ENCODE peak calls at places on chromosome 5, in four cellular contexts. E is H9, G is IMR-90, A is H1. U is an unnamed sample.

GRCh38 chr5:56896761-56897160 is 12.6 kb upstream of the SETD9 start:
- DNase-seq in E (no peak), G (no peak), A (no peak), U (no peak)

GRCh38 chr5:138276402-138277054 is 2.1 kb upstream of the GFRA3 start:
- DNase-seq in E (no peak), G (no peak), A (no peak), U (peak)

GRCh38 chr5:172835246-172836030 is 1.4 kb downstream of the ERGIC1 start:
- DNase-seq in E (no peak), G (no peak), A (no peak), U (no peak)

GRCh38 chr5:157253547-157253946 is 12.4 kb upstream of the CYFIP2 start:
- DNase-seq in E (peak), G (peak), A (peak), U (peak)

GRCh38 chr5:93532370-93532769 is 48.6 kb downstream of the NR2F1-AS1 start:
- DNase-seq in E (no peak), G (peak), A (no peak), U (no peak)

GRCh38 chr5:61357745-61358144 is 25.7 kb downstream of the ZSWIM6 start:
- DNase-seq in E (peak), G (no peak), A (peak), U (peak)

GRCh38 chr5:133706732-133707430 is 94.5 kb upstream of the FSTL4 start:
- DNase-seq in E (peak), G (no peak), A (no peak), U (no peak)

GRCh38 chr5:80346055-80346454 is 26.3 kb downstream of the SPZ1 start:
- DNase-seq in E (peak), G (no peak), A (no peak), U (peak)

GRCh38 chr5:145636396-145636795 is 198.7 kb downstream of the PRELID2 start:
- DNase-seq in E (no peak), G (no peak), A (no peak), U (no peak)

GRCh38 chr5:138489705-138490104 is 24.4 kb downstream of the EGR1 start:
- DNase-seq in E (no peak), G (no peak), A (no peak), U (no peak)

GRCh38 chr5:79189439-79190234 is 46.3 kb upstream of the JMY start:
- DNase-seq in E (no peak), G (no peak), A (no peak), U (no peak)

GRCh38 chr5:141778211-141778610 is 96.2 kb upstream of the ARAP3 start:
- DNase-seq in E (no peak), G (peak), A (no peak), U (peak)

GRCh38 chr5:180414176-180414575 is 61.0 kb upstream of the GFPT2 start:
- DNase-seq in E (no peak), G (no peak), A (no peak), U (no peak)

GRCh38 chr5:74123928-74124327 is 497.9 kb downstream of the ARHGEF28 start:
- DNase-seq in E (no peak), G (no peak), A (no peak), U (no peak)

GRCh38 chr5:155678371-155678770 is 648.6 kb upstream of the SGCD start:
- DNase-seq in E (no peak), G (no peak), A (no peak), U (no peak)

GRCh38 chr5:98779264-98779877 is 5.9 kb downstream of the RGMB start:
- DNase-seq in E (no peak), G (no peak), A (no peak), U (no peak)

GRCh38 chr5:67283275-67283987 is 86.8 kb upstream of the CD180 start:
- DNase-seq in E (no peak), G (no peak), A (no peak), U (no peak)

GRCh38 chr5:134100283-134101011 is 14.0 kb upstream of the TCF7 start:
- DNase-seq in E (peak), G (peak), A (peak), U (peak)

GRCh38 chr5:74575741-74576538 is 64.6 kb downstream of the ENC1 start:
- DNase-seq in E (no peak), G (peak), A (no peak), U (no peak)

GRCh38 chr5:55533806-55534435 is 843 bp downstream of the PLPP1 start:
- DNase-seq in E (peak), G (peak), A (no peak), U (peak)

GRCh38 chr5:139473105-139473504 is 2.3 kb downstream of the SMIM33 start:
- DNase-seq in E (peak), G (no peak), A (peak), U (peak)

GRCh38 chr5:178490935-178491632 is 99.1 kb downstream of the COL23A1 start:
- DNase-seq in E (no peak), G (no peak), A (no peak), U (no peak)

GRCh38 chr5:179858241-179858585 is 404 bp downstream of the MRNIP start:
- DNase-seq in E (no peak), G (peak), A (peak), U (peak)

GRCh38 chr5:173714551-173715428 is 98.3 kb upstream of the BOD1 start:
- DNase-seq in E (no peak), G (peak), A (no peak), U (no peak)

GRCh38 chr5:169300468-169301385 is at the start of gene SLIT3:
- DNase-seq in E (peak), G (peak), A (peak), U (peak)

GRCh38 chr5:4113426-4113825 is 517.8 kb downstream of the IRX1 start:
- DNase-seq in E (no peak), G (no peak), A (no peak), U (no peak)

GRCh38 chr5:43041669-43042175 is 1.6 kb upstream of the ANXA2R start:
- DNase-seq in E (no peak), G (peak), A (peak), U (peak)

GRCh38 chr5:83956386-83956785 is 235.7 kb upstream of the HAPLN1 start:
- DNase-seq in E (no peak), G (peak), A (no peak), U (peak)

GRCh38 chr5:133950821-133951612 is 17.4 kb downstream of the C5orf15 start:
- DNase-seq in E (no peak), G (no peak), A (no peak), U (no peak)

GRCh38 chr5:178738513-178738912 is 8.1 kb upstream of the ZNF354A start:
- DNase-seq in E (no peak), G (no peak), A (no peak), U (no peak)

GRCh38 chr5:134088291-134088690 is 26.2 kb upstream of the TCF7 start:
- DNase-seq in E (no peak), G (no peak), A (no peak), U (no peak)

GRCh38 chr5:177336112-177336511 is 15.4 kb downstream of the LMAN2 start:
- DNase-seq in E (peak), G (no peak), A (no peak), U (peak)

GRCh38 chr5:87722286-87722685 is 309.6 kb upstream of the CCNH start:
- DNase-seq in E (no peak), G (no peak), A (no peak), U (no peak)

GRCh38 chr5:157924931-157925729 is 66.2 kb upstream of the CLINT1 start:
- DNase-seq in E (no peak), G (no peak), A (no peak), U (no peak)

GRCh38 chr5:108461628-108462367 is 79.9 kb upstream of the FBXL17 start:
- DNase-seq in E (no peak), G (peak), A (no peak), U (no peak)

GRCh38 chr5:144332265-144332664 is 161.6 kb downstream of the KCTD16 start:
- DNase-seq in E (peak), G (peak), A (no peak), U (peak)

GRCh38 chr5:58671155-58671554 is 88.3 kb downstream of the RAB3C start:
- DNase-seq in E (no peak), G (no peak), A (no peak), U (no peak)

GRCh38 chr5:76084496-76085285 is 1.5 kb downstream of the SV2C start:
- DNase-seq in E (peak), G (no peak), A (peak), U (peak)

GRCh38 chr5:103918668-103919367 is 356.2 kb upstream of the NUDT12 start:
- DNase-seq in E (no peak), G (peak), A (no peak), U (peak)

DNA sequence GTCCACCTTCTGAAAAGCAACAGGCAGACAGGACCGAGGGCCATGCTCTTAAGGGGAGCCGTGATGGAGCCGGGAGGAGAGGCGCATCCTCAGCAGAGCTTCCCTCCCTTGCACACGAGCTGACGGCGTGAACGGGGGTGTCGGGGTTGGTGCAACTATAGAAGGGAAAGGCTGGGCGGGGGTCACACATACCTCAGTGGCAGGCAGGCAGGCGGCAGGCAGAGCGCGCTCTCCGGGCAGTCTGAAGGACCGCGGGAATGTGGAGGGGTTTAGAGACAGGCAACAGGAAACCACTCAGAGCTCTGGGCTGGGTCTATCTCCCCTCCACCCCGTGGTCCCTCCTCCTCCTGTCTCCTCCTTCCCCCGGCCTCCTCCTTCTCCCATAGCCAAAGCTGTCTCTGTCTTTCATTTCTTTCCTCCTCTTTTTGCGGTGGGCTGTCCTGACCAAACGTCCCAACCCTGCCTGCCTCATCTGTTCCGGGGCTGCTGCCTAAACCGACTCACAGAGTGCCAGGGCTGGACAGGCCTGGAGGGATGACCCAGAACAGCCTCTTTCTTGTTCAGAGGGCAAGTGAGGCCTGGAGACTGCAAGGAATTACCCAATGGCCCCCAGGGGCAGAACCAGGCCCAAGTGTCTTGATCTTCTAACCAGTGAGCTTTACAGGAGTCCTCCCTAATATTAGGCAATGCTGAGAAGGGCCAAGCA is at the start of gene SPARC:
- DNase-seq in E (peak), G (peak), A (peak), U (peak)
- H3K23ac ChIP-seq in E (no peak), G (peak), A (no peak), U (peak)

DNA sequence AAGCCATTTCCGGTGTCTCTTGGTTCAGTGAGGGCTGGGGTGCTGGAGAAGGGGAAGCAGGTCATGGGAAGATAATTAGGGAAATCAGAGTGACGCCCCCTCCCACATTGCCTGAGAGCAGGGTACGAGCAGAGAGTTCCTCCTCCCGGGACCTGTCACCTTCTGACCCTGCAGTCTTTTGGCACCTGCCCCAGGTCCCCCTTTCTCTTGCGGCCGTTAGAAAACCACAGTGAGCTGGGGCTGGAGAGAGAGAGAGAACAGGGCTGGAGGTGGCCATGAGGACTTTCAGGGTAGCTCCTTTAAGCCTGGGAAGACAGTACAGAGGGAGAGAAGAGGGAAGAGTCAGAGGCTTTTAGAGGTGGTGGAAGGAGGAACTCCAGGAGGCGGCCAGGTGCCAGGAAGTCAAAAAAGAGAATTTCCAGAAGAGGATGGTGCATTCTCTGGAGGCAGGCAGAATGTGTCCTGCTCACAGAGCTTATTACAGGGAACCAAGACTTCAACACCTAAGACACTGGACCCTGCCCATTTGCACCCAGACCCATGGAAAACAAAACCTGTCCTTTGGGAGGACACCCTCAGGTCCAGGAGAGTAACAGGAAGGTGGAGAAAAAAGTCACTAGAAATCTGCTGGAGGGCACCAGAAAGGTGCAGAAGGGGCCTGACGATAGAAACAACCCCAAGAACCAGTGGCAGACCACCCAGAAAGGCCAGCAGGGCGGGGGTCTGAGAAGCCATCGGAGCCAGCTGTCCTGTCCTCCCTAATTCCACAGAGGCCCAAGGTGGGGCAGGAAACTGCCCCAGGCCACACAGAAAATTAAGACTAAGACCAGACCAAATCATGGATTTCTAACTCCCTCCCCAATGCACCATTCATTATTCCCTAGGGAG is 6.5 kb upstream of the ACSL6 start:
- DNase-seq in E (no peak), G (no peak), A (peak), U (no peak)
- H3K56ac ChIP-seq in E (no peak), G (no peak), A (no peak), U (no peak)

DNA sequence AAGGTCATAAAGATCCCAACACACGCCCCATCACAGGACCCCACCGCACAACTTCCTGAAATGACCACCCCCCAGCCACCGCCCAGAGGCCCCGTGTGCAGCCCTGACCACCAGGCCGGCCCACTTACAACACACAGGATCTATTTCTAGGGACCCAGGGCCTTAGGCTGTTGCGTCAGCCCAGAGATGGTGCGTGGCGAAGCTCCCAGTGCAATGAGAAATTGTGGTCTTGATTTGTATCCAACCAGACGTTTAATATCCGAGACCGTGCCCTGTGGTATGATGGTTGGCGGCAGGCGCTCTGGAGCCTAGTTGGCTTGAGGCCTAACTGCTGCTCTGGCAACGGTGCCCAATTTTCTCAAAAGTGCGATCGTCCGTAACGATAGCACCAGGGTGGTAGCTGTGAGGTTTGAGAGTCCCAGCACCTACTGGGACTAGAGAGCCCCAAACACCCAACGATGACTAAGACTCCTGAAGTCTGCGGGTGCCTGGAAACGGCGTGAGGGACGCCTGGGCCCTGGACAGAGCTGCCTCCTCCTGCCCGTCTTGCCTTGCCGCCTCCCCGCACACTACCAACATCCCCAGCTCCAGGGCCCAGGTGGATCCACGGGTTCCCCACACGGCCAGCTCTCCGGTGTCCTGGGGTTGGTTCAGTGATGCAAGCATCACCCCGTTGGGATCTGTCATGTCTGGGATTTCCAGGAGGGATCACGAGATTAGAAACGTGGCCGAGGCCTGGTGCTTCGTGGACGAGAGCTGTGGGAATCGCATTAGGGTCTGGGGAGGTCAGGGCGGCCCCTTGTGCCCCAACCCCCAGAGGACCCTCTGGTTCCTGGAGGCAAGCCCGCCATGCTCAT is 32.4 kb upstream of the SLC6A19 start:
- DNase-seq in E (no peak), G (no peak), A (no peak), U (no peak)
- H3K23ac ChIP-seq in E (no peak), G (no peak), A (no peak), U (no peak)

GRCh38 chr5:31639488-31640011 is 619 bp downstream of the PDZD2 start:
- DNase-seq in E (no peak), G (no peak), A (peak), U (peak)
- H3K56ac ChIP-seq in E (no peak), G (no peak), A (no peak), U (peak)

U was measured in mesendoderm.